ENCODE peak calls at places on chromosomes 5 and 9, in four cellular contexts. P is NCI-H524; C is fibroblast of mammary gland; N is activated CD8-positive, alpha-beta T cell treated with anti-CD3 and anti-CD28 coated beads for 36 hours. G is an unnamed sample.

GRCh38 chr5:150398432-150399157 is 14.1 kb downstream of the CD74 start:
- DNase-seq in P (no peak), C (no peak), N (peak), G (no peak)

GRCh38 chr9:110330484-110331115 is 7.1 kb downstream of the TXNDC8 start:
- DNase-seq in P (no peak), C (peak), N (no peak), G (peak)

GRCh38 chr9:69861011-69861410 is 40.4 kb downstream of the CFAP95 start:
- DNase-seq in P (no peak), C (no peak), N (no peak), G (no peak)

GRCh38 chr5:23084815-23085214 is 231.7 kb upstream of the CDH12 start:
- DNase-seq in P (peak), C (no peak), N (no peak), G (no peak)

GRCh38 chr9:9061599-9061998 is 1262.0 kb upstream of the DMAC1 start:
- DNase-seq in P (no peak), C (no peak), N (no peak), G (no peak)

GRCh38 chr5:149313151-149313841 is 32.0 kb upstream of the GRPEL2 start:
- DNase-seq in P (no peak), C (no peak), N (no peak), G (no peak)

GRCh38 chr5:170614071-170614490 is 110.3 kb downstream of the KCNIP1 start:
- DNase-seq in P (peak), C (no peak), N (no peak), G (no peak)

GRCh38 chr9:97904725-97905124 is 17.6 kb downstream of the TRMO start:
- DNase-seq in P (no peak), C (no peak), N (peak), G (no peak)

GRCh38 chr5:124888050-124888506 is 141.6 kb upstream of the ZNF608 start:
- DNase-seq in P (no peak), C (no peak), N (no peak), G (no peak)

GRCh38 chr9:108477538-108478006 is 378.2 kb downstream of the ACTL7B start:
- DNase-seq in P (no peak), C (peak), N (no peak), G (peak)

GRCh38 chr9:2297771-2298170 is 282.6 kb downstream of the SMARCA2 start:
- DNase-seq in P (no peak), C (no peak), N (no peak), G (no peak)

GRCh38 chr9:98593354-98594253 is 115.1 kb downstream of the GABBR2 start:
- DNase-seq in P (no peak), C (no peak), N (no peak), G (no peak)

GRCh38 chr9:30519756-30520155 is 1864.7 kb upstream of the ACO1 start:
- DNase-seq in P (no peak), C (peak), N (no peak), G (peak)

GRCh38 chr5:40353442-40353841 is 326.3 kb upstream of the PTGER4 start:
- DNase-seq in P (no peak), C (no peak), N (no peak), G (no peak)

G was measured in MCF 10A.